ENCODE peak calls at places on chromosomes 3 and 15, in ten cellular contexts. A is activated CD8-positive, alpha-beta memory T cell treated with anti-CD3 and anti-CD28 coated beads for 1 hour; Z is posterior vena cava; T is stimulated activated CD4-positive, alpha-beta T cell treated with anti-CD3 and anti-CD28 coated beads, TNF-alpha, amount 100 ng/mL, for 4 hours; W is lower leg skin; D is NB4; X is CD8-positive, alpha-beta T cell; B is cardiac fibroblast; J is ELF-1; N is germinal center. U is an unnamed sample.

GRCh38 chr15:35362195-35362829 is 183.7 kb downstream of the DPH6 start:
- DNase-seq in A (no peak), Z (no peak), T (no peak), W (no peak), D (no peak), X (no peak), B (peak), J (peak), N (no peak), U (no peak)

GRCh38 chr15:75666823-75667501 is 19.2 kb downstream of the SNX33 start:
- DNase-seq in A (no peak), Z (peak), T (no peak), W (peak), D (peak), X (no peak), B (peak), J (no peak), N (no peak), U (no peak)

GRCh38 chr15:69225355-69226027 is 65.1 kb downstream of the GLCE start:
- DNase-seq in A (no peak), Z (no peak), T (no peak), W (no peak), D (peak), X (no peak), B (peak), J (no peak), N (no peak), U (no peak)

GRCh38 chr3:58647661-58648141 is 18.9 kb downstream of the FAM3D start:
- DNase-seq in A (no peak), Z (peak), T (no peak), W (no peak), D (no peak), X (no peak), B (no peak), J (no peak), N (no peak), U (peak)

GRCh38 chr3:131067983-131068382 is 41.3 kb downstream of the NEK11 start:
- DNase-seq in A (no peak), Z (no peak), T (no peak), W (no peak), D (no peak), X (no peak), B (no peak), J (no peak), N (no peak), U (no peak)

GRCh38 chr15:55654541-55654940 is 66.4 kb upstream of the PYGO1 start:
- DNase-seq in A (no peak), Z (no peak), T (no peak), W (no peak), D (no peak), X (no peak), B (peak), J (no peak), N (no peak), U (no peak)

GRCh38 chr3:48492461-48493202 is 11.3 kb downstream of the SHISA5 start:
- DNase-seq in A (no peak), Z (no peak), T (no peak), W (no peak), D (peak), X (no peak), B (no peak), J (no peak), N (peak), U (no peak)

GRCh38 chr3:45772341-45773035 is 23.8 kb downstream of the SLC6A20 start:
- DNase-seq in A (no peak), Z (no peak), T (no peak), W (no peak), D (no peak), X (no peak), B (no peak), J (no peak), N (no peak), U (no peak)

GRCh38 chr3:73786346-73786807 is 161.6 kb upstream of the PDZRN3 start:
- DNase-seq in A (no peak), Z (peak), T (no peak), W (peak), D (no peak), X (no peak), B (peak), J (no peak), N (no peak), U (no peak)

GRCh38 chr3:55405436-55405835 is 81.7 kb downstream of the WNT5A start:
- DNase-seq in A (no peak), Z (no peak), T (no peak), W (no peak), D (peak), X (no peak), B (peak), J (peak), N (no peak), U (no peak)

GRCh38 chr3:146222204-146223046 is 28.5 kb downstream of the PLSCR4 start:
- DNase-seq in A (no peak), Z (no peak), T (no peak), W (no peak), D (no peak), X (no peak), B (peak), J (peak), N (no peak), U (no peak)

GRCh38 chr15:31483053-31483923 is 156.7 kb downstream of the KLF13 start:
- DNase-seq in A (no peak), Z (no peak), T (no peak), W (no peak), D (no peak), X (peak), B (no peak), J (no peak), N (peak), U (no peak)

GRCh38 chr3:51962854-51963530 is 4.3 kb downstream of the PCBP4 start:
- DNase-seq in A (no peak), Z (no peak), T (no peak), W (no peak), D (no peak), X (no peak), B (no peak), J (peak), N (no peak), U (no peak)

GRCh38 chr3:7271631-7272030 is 410.7 kb downstream of the GRM7 start:
- DNase-seq in A (no peak), Z (no peak), T (no peak), W (no peak), D (no peak), X (no peak), B (no peak), J (no peak), N (no peak), U (no peak)

GRCh38 chr3:133835961-133836360 is 30.3 kb downstream of the SRPRB start:
- DNase-seq in A (no peak), Z (no peak), T (no peak), W (no peak), D (no peak), X (no peak), B (no peak), J (no peak), N (no peak), U (no peak)

GRCh38 chr15:66835558-66835878 is 133.5 kb downstream of the SMAD6 start:
- DNase-seq in A (no peak), Z (no peak), T (no peak), W (no peak), D (peak), X (no peak), B (peak), J (no peak), N (no peak), U (no peak)

GRCh38 chr3:50853936-50854335 is 179.2 kb downstream of the DOCK3 start:
- DNase-seq in A (no peak), Z (no peak), T (no peak), W (no peak), D (no peak), X (no peak), B (no peak), J (no peak), N (no peak), U (no peak)

GRCh38 chr3:8301977-8302589 is 199.5 kb upstream of the LMCD1 start:
- DNase-seq in A (no peak), Z (no peak), T (no peak), W (no peak), D (peak), X (no peak), B (peak), J (peak), N (peak), U (no peak)

GRCh38 chr3:51717947-51718346 is 11.1 kb downstream of the GRM2 start:
- DNase-seq in A (no peak), Z (no peak), T (no peak), W (no peak), D (no peak), X (no peak), B (no peak), J (no peak), N (peak), U (no peak)

GRCh38 chr3:196051336-196052076 is 30.4 kb downstream of the TFRC start:
- DNase-seq in A (no peak), Z (no peak), T (no peak), W (no peak), D (no peak), X (no peak), B (no peak), J (no peak), N (no peak), U (no peak)

GRCh38 chr3:23800731-23801130 is 5.0 kb upstream of the UBE2E1 start:
- DNase-seq in A (no peak), Z (no peak), T (no peak), W (no peak), D (peak), X (no peak), B (peak), J (no peak), N (no peak), U (no peak)

GRCh38 chr3:114809668-114810413 is 337.2 kb downstream of the ZBTB20 start:
- DNase-seq in A (no peak), Z (no peak), T (no peak), W (no peak), D (no peak), X (no peak), B (peak), J (no peak), N (no peak), U (no peak)

GRCh38 chr3:151283387-151283786 is 5.0 kb upstream of the P2RY14 start:
- DNase-seq in A (no peak), Z (no peak), T (no peak), W (no peak), D (no peak), X (no peak), B (no peak), J (no peak), N (no peak), U (no peak)

GRCh38 chr15:74809242-74809641 is 3.4 kb upstream of the LMAN1L start:
- DNase-seq in A (no peak), Z (no peak), T (no peak), W (no peak), D (no peak), X (no peak), B (no peak), J (no peak), N (no peak), U (no peak)

GRCh38 chr3:133881987-133882825 is 13.5 kb downstream of the RAB6B start:
- DNase-seq in A (no peak), Z (peak), T (no peak), W (no peak), D (peak), X (no peak), B (no peak), J (no peak), N (no peak), U (no peak)

GRCh38 chr3:79886204-79886603 is 118.4 kb upstream of the ROBO1 start:
- DNase-seq in A (no peak), Z (no peak), T (no peak), W (no peak), D (no peak), X (no peak), B (no peak), J (no peak), N (no peak), U (no peak)

GRCh38 chr3:159236306-159236705 is 434.5 kb downstream of the MFSD1 start:
- DNase-seq in A (no peak), Z (no peak), T (no peak), W (no peak), D (no peak), X (no peak), B (peak), J (no peak), N (no peak), U (no peak)

GRCh38 chr3:117868766-117869165 is 1159.2 kb downstream of the TUSC7 start:
- DNase-seq in A (no peak), Z (no peak), T (no peak), W (no peak), D (no peak), X (no peak), B (no peak), J (no peak), N (no peak), U (no peak)

GRCh38 chr3:136957751-136958288 is at the start of gene IL20RB:
- DNase-seq in A (no peak), Z (no peak), T (no peak), W (peak), D (no peak), X (no peak), B (peak), J (peak), N (no peak), U (no peak)

GRCh38 chr3:126133606-126134005 is 46.8 kb downstream of the ALDH1L1 start:
- DNase-seq in A (no peak), Z (peak), T (no peak), W (no peak), D (no peak), X (no peak), B (no peak), J (no peak), N (no peak), U (no peak)

GRCh38 chr3:196920733-196921132 is 21.6 kb downstream of the NCBP2 start:
- DNase-seq in A (no peak), Z (no peak), T (no peak), W (no peak), D (no peak), X (no peak), B (no peak), J (no peak), N (no peak), U (no peak)

GRCh38 chr15:25176991-25177954 is 222.5 kb downstream of the SNRPN start:
- DNase-seq in A (no peak), Z (peak), T (no peak), W (peak), D (no peak), X (no peak), B (no peak), J (no peak), N (no peak), U (no peak)

GRCh38 chr3:72159487-72159886 is 374.5 kb upstream of the PROK2 start:
- DNase-seq in A (no peak), Z (no peak), T (no peak), W (no peak), D (no peak), X (no peak), B (no peak), J (no peak), N (no peak), U (no peak)

GRCh38 chr3:21672303-21672702 is 78.7 kb downstream of the ZNF385D start:
- DNase-seq in A (no peak), Z (no peak), T (no peak), W (no peak), D (no peak), X (no peak), B (peak), J (no peak), N (no peak), U (no peak)

GRCh38 chr15:101156509-101157159 is 95.2 kb downstream of the CHSY1 start:
- DNase-seq in A (no peak), Z (no peak), T (no peak), W (no peak), D (peak), X (no peak), B (peak), J (no peak), N (peak), U (no peak)

GRCh38 chr3:49383387-49383786 is 25.2 kb upstream of the GPX1 start:
- DNase-seq in A (no peak), Z (peak), T (no peak), W (no peak), D (no peak), X (no peak), B (no peak), J (no peak), N (no peak), U (no peak)